ENCODE peak calls at places on chromosome 10, in six cellular contexts. O, N, U, H, A and Z are unnamed samples.

GRCh38 chr10:33336606-33337334 is 2.3 kb upstream of the NRP1 start:
- DNase-seq in H (no peak), A (peak; percentile 13), U (no peak), N (peak; percentile 81), O (no peak), Z (peak; percentile 9)

GRCh38 chr10:2077231-2077630 is 339.9 kb upstream of the ADARB2 start:
- DNase-seq in U (no peak), O (no peak), H (no peak), N (no peak), A (no peak), Z (no peak)

GRCh38 chr10:128518000-128518399 is 391.8 kb upstream of the MKI67 start:
- DNase-seq in H (no peak), U (no peak), A (no peak), O (no peak), N (no peak), Z (no peak)

GRCh38 chr10:117552156-117552620 is 9.6 kb downstream of the EMX2 start:
- DNase-seq in O (no peak), U (no peak), H (no peak), N (peak; percentile 72), A (no peak), Z (no peak)

GRCh38 chr10:114437456-114438292 is 33.4 kb upstream of the AFAP1L2 start:
- DNase-seq in A (no peak), N (no peak), H (no peak), U (peak; percentile 12), O (no peak), Z (no peak)

GRCh38 chr10:63722537-63722936 is 201.3 kb downstream of the REEP3 start:
- DNase-seq in N (no peak), A (no peak), U (no peak), O (no peak), H (no peak), Z (no peak)

GRCh38 chr10:60396766-60397165 is 7.1 kb upstream of the ANK3 start:
- DNase-seq in N (no peak), U (no peak), H (no peak), A (no peak), O (no peak), Z (no peak)

GRCh38 chr10:54159924-54160323 is 641.1 kb downstream of the PCDH15 start:
- DNase-seq in H (no peak), A (no peak), N (no peak), U (no peak), O (no peak), Z (no peak)

GRCh38 chr10:68955786-68956532 is at the start of gene DDX21:
- DNase-seq in A (peak; percentile 87), U (peak; percentile 92), O (peak; percentile 97), N (peak; percentile 81), H (peak; percentile 76), Z (peak; percentile 83)

GRCh38 chr10:63266337-63267327 is 133.5 kb downstream of the NRBF2 start:
- DNase-seq in A (no peak), O (no peak), H (no peak), N (no peak), U (no peak), Z (no peak)

GRCh38 chr10:79398642-79399041 is 46.8 kb downstream of the ZCCHC24 start:
- DNase-seq in A (no peak), O (no peak), N (no peak), H (no peak), U (no peak), Z (no peak)

GRCh38 chr10:114363745-114364460 is 40.4 kb downstream of the AFAP1L2 start:
- DNase-seq in N (no peak), A (no peak), U (no peak), O (no peak), H (no peak), Z (no peak)

GRCh38 chr10:79393221-79393923 is 46.1 kb downstream of the PPIF start:
- DNase-seq in O (no peak), U (no peak), A (no peak), H (no peak), N (no peak), Z (no peak)

GRCh38 chr10:102815790-102816549 is 21.2 kb downstream of the CYP17A1 start:
- DNase-seq in A (no peak), N (no peak), U (no peak), O (no peak), H (no peak), Z (no peak)

GRCh38 chr10:89563861-89564478 is 28.6 kb upstream of the SLC16A12 start:
- DNase-seq in U (peak; percentile 32), N (no peak), A (no peak), H (peak; percentile 3), O (peak; percentile 34), Z (peak; percentile 15)

GRCh38 chr10:1434912-1435692 is 302.2 kb downstream of the ADARB2 start:
- DNase-seq in O (no peak), A (no peak), N (no peak), U (no peak), H (no peak), Z (no peak)

DNA sequence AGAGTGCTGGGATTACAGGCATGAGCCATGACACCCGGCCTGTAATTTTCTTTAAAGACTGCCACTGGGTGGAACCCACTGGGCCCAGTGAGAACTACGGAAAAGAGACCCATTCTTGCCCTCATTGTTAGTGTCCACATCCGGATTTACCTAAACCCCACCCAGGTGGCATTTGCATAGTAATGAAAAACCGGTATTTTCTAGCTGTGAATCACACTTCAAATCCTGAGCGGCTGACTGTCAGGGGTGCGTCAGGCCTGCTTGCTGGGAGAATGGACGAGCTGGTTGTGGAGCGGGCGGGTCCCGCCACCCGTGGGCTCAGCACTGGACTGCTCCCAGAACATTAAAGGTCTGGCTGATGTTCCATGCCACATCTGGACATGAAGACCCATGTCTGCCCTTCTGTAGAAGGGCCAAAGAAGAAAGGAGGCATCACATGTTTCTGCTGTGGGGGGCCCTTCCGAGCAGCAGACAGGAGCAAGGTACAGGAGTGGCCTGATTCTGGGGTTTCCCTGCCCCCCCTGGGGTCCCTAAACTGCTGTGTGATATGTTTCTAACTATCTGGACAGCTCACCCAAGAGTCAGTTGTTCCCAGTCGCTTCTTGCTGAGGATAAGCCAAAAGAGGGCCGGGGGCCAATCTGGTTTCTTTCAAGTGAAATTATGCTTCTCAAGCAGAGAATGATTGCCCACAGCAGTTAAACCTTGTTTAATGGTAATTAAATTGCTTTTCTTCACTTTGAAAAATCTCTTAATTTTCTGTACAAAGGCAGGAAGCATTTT is 46.4 kb downstream of the KIAA1217 start:
- DNase-seq in A (no peak), H (no peak), O (no peak), N (no peak), U (no peak), Z (no peak)
- TF ChIP-seq POLR2A in A (no peak), H (no peak), O (no peak), N (no peak), U (no peak), Z (no peak)

GRCh38 chr10:61835909-61836232 is 65.6 kb upstream of the ARID5B start:
- DNase-seq in H (no peak), O (no peak), N (no peak), U (no peak), A (no peak), Z (no peak)

GRCh38 chr10:61836233-61836887 is 65.1 kb upstream of the ARID5B start:
- DNase-seq in A (no peak), N (no peak), H (no peak), U (no peak), O (no peak), Z (no peak)

GRCh38 chr10:61836888-61837747 is 64.4 kb upstream of the ARID5B start:
- DNase-seq in H (no peak), A (no peak), N (no peak), U (peak; percentile 90), O (no peak), Z (no peak)

GRCh38 chr10:61834519-61834918 is 67.0 kb upstream of the ARID5B start:
- DNase-seq in O (no peak), H (no peak), N (no peak), A (no peak), U (no peak), Z (no peak)

DNA sequence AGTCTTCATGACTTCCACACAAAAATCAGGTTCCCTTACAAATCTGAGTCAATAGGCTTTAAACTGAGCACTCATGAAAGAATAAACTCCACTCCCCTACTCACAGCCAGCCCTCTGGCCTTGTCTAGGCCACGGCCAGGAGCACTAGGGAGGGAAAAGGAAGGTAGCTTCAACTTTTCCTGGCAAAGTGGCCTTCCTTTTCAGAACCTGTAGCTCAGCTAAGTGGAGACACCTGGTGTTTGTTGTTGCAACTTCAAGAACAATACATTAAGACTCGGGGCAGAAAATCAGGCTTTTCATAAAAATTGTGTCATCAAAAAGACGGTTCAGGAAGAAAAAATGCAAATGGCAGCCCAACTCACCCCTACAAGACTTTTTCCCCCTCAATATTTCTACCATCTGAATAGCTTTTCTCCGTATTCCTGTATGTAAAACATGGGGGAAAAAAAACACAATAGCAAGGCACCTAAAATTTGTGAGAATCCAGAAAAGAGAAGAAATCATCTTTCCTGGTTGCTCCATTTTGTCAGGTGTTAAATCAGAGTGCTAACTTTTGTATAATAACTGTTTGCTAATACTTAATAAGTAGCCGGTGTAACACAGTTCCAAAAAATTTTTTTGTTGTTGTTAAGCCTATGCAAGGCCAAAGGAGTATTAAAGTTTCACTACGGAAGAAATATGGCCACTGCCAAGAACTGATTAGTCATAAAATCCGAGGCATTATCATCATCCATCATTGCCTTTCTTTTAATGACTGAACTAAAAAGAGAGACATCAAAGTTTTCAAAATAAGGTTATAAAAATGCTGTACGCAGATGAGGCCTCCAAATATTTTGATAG is 66.2 kb upstream of the ARID5B start:
- DNase-seq in O (peak; percentile 89), N (no peak), A (no peak), U (peak; percentile 44), H (peak; percentile 7), Z (peak; percentile 10)
- TF ChIP-seq POLR2AphosphoS5 in O (no peak), N (no peak), A (no peak), U (no peak), H (no peak), Z (no peak)

DNA sequence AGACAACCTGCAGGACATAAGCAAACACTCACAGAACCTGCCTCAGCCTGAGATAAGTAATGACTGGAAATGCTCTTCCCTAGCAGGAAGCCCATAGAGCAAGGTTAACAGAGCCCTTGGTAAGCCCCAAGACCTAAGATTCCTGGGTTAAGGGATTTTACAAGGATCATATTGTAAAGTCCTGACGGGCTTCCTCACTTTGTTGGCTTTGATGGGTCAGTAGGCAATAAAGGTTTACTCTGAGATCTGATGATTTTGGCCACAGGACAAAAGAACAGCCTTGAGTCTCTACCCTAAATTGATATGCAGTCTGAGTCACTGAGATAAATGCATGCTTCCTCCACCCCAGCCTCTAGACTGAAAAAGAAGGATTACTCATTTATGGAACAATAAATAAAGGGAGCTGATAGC is 270.8 kb downstream of the HTR7 start:
- DNase-seq in O (no peak), N (no peak), A (no peak), U (no peak), H (no peak), Z (no peak)
- TF ChIP-seq TAF1 in O (no peak), N (no peak), A (no peak), U (no peak), H (no peak), Z (no peak)

DNA sequence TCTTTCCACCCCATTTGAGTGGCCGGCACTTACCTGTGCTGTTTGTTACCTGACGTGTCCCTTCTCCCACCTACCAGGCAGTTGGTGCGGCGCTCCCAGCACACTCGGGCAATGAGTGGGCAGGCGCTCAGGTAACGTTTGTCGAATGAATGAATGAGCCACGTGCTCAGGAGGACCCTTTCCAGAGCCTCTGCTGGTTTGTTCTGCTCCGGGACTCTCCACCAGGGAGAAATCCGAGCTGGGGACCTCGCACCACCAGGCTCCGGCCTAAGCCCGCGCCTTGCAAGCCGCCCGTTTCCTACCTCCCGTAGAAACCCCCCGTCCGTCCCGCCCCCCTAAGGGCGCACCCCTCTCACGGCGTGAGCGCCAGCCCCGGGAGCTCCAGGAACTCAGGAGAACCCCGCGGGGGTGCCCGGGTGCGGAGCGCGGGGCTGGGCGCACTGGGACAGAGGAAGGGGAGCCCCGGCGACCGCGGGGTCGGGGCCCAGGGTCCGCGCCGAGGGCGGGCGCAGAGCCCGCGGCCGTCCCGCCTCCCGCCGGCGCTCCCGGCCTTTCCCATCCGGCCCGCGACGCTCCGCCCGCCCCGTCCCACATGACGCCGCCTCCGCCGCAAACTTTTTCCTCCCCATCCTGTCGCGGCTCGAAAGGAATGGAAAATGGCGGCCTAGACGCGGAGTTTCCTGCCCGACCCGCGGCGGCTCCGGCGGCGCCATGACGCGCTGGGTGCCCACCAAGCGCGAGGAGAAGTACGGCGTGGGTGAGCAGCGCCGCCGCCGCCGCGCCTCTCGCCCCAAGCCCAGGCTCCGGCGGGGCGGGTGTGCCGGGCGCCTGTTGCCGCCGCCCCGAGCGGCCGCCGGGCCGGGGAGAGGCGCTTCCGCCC is at the start of gene DOCK1:
- DNase-seq in A (no peak), H (no peak), N (peak; percentile 78), U (peak; percentile 37), O (no peak), Z (no peak)
- TF ChIP-seq POLR2A in A (no peak), H (no peak), N (peak; percentile 56), U (peak; percentile 45), O (no peak), Z (no peak)